ENCODE peak calls at places on chromosomes 3 and 15, in six cellular contexts. M is activated T-helper 9 cell treated with anti-CD3 and anti-CD28 coated beads, Interleukin-2, amount 50 U/mL, for 16 hours; T is NCI-H2081; P is AG08396; E is activated CD4-positive, CD25-positive, alpha-beta regulatory T cell; D is activated effector memory CD4-positive, alpha-beta T cell treated with Interleukin-2 at 50 U/mL for 16 hours. G is an unnamed sample.

GRCh38 chr15:65286704-65287514 is at the start of gene PARP16:
- DNase-seq in D (peak), M (peak), T (peak), E (peak), P (peak), G (peak)

GRCh38 chr15:80846416-80846815 is 67.2 kb downstream of the CEMIP start:
- DNase-seq in M (no peak), D (no peak), T (no peak), E (no peak), P (no peak), G (no peak)

GRCh38 chr3:170344971-170345370 is 12.5 kb upstream of the SKIL start:
- DNase-seq in P (no peak), T (no peak), M (no peak), E (no peak), D (no peak), G (no peak)

GRCh38 chr15:84911879-84912660 is 27.6 kb downstream of the SLC28A1 start:
- DNase-seq in M (no peak), E (no peak), P (peak), T (no peak), D (no peak), G (no peak)

GRCh38 chr15:25893621-25894020 is 30.5 kb upstream of the ATP10A start:
- DNase-seq in M (no peak), D (no peak), P (no peak), T (no peak), E (no peak), G (no peak)

GRCh38 chr3:105332961-105333360 is 33.7 kb upstream of the ALCAM start:
- DNase-seq in D (no peak), P (no peak), E (no peak), M (no peak), T (no peak), G (no peak)

GRCh38 chr15:53266176-53266575 is 476.0 kb upstream of the ONECUT1 start:
- DNase-seq in E (no peak), D (no peak), T (no peak), P (no peak), M (no peak), G (no peak)

GRCh38 chr3:127159547-127159946 is 33.4 kb upstream of the PRR23E start:
- DNase-seq in T (peak), D (no peak), P (no peak), M (no peak), E (no peak), G (no peak)

GRCh38 chr3:139264375-139264774 is 79.4 kb upstream of the MRPS22 start:
- DNase-seq in T (no peak), E (no peak), M (no peak), D (no peak), P (no peak), G (no peak)

GRCh38 chr3:36696799-36697198 is 67.6 kb downstream of the DCLK3 start:
- DNase-seq in E (no peak), T (no peak), D (no peak), P (no peak), M (no peak), G (no peak)

GRCh38 chr3:148998715-148999413 is 7.5 kb downstream of the GYG1 start:
- DNase-seq in D (no peak), M (no peak), E (no peak), P (no peak), T (peak), G (no peak)

GRCh38 chr3:174219738-174220137 is 639.4 kb upstream of the NAALADL2 start:
- DNase-seq in P (no peak), T (no peak), E (no peak), M (no peak), D (no peak), G (no peak)

GRCh38 chr15:63509933-63510547 is 5.6 kb downstream of the USP3 start:
- DNase-seq in T (no peak), D (no peak), E (no peak), M (no peak), P (no peak), G (no peak)

GRCh38 chr3:128322030-128323022 is 144.4 kb downstream of the DNAJB8 start:
- DNase-seq in T (peak), P (peak), M (peak), E (peak), D (peak), G (no peak)

GRCh38 chr3:124207873-124208473 is 216.0 kb upstream of the ROPN1 start:
- DNase-seq in M (no peak), D (no peak), E (no peak), T (no peak), P (no peak), G (no peak)

GRCh38 chr3:36944012-36944640 is 728 bp downstream of the TRANK1 start:
- DNase-seq in E (peak), M (peak), T (peak), D (peak), P (peak), G (no peak)

GRCh38 chr3:126284258-126284904 is 72.8 kb downstream of the KLF15 start:
- DNase-seq in T (no peak), M (no peak), D (no peak), P (no peak), E (no peak), G (no peak)

GRCh38 chr15:71747128-71748083 is 62.9 kb upstream of the NR2E3 start:
- DNase-seq in P (peak), M (no peak), D (no peak), T (no peak), E (no peak), G (no peak)

GRCh38 chr3:195823998-195824397 is 12.3 kb upstream of the MUC4 start:
- DNase-seq in M (no peak), D (no peak), E (no peak), T (no peak), P (no peak), G (no peak)

GRCh38 chr15:31870336-31871158 is 159.8 kb upstream of the CHRNA7 start:
- DNase-seq in P (peak), T (peak), M (peak), D (peak), E (peak), G (peak)

GRCh38 chr3:157088133-157088488 is 71.8 kb downstream of the CCNL1 start:
- DNase-seq in P (no peak), D (no peak), E (no peak), M (no peak), T (no peak), G (no peak)

GRCh38 chr15:99103279-99103678 is 1.6 kb upstream of the SYNM start:
- DNase-seq in T (no peak), P (no peak), E (no peak), D (no peak), M (no peak), G (no peak)

GRCh38 chr3:27528798-27529197 is 44.6 kb upstream of the SLC4A7 start:
- DNase-seq in E (no peak), M (no peak), T (no peak), D (no peak), P (no peak), G (no peak)

GRCh38 chr15:62739082-62739481 is 303.5 kb upstream of the TPM1 start:
- DNase-seq in T (no peak), P (peak), M (no peak), E (no peak), D (no peak), G (no peak)

GRCh38 chr3:93994056-93994455 is 14.1 kb downstream of the ARL13B start:
- DNase-seq in M (no peak), E (no peak), T (no peak), D (no peak), P (no peak), G (no peak)

GRCh38 chr15:31222769-31223345 is 103.8 kb upstream of the KLF13 start:
- DNase-seq in P (no peak), M (no peak), T (peak), E (no peak), D (no peak), G (no peak)

GRCh38 chr15:34795267-34796081 is at the start of gene ACTC1:
- DNase-seq in P (peak), E (no peak), T (no peak), D (no peak), M (no peak), G (no peak)

GRCh38 chr15:34682673-34683072 is 72.1 kb downstream of the GJD2 start:
- DNase-seq in P (peak), E (no peak), D (no peak), M (no peak), T (no peak), G (no peak)

GRCh38 chr3:12979151-12979946 is 93.9 kb downstream of the IQSEC1 start:
- DNase-seq in T (no peak), E (no peak), P (no peak), M (no peak), D (no peak), G (no peak)

GRCh38 chr3:12541625-12542024 is 3.7 kb downstream of the MKRN2OS start:
- DNase-seq in P (no peak), E (no peak), T (no peak), M (no peak), D (no peak), G (no peak)

GRCh38 chr3:58572013-58572633 is 5.1 kb downstream of the FAM107A start:
- DNase-seq in P (no peak), T (no peak), E (no peak), M (no peak), D (no peak), G (no peak)

G was measured in NCI-H1930.